ENCODE peak calls at places on chromosomes 12 and 14, in eight cellular contexts. One of them, this sample, is unnamed.

GRCh38 chr14:98494582-98494981 is 777.4 kb downstream of the BCL11B start:
- DNase-seq in fibroblast of lung: peak; percentile 70
- DNase-seq in ovary: no peak
- DNase-seq in tibial artery: no peak
- DNase-seq in sigmoid colon: no peak
- DNase-seq in lower lobe of right lung: no peak
- DNase-seq in CD8-positive, alpha-beta memory T cell: no peak
- DNase-seq in Peyer's patch: no peak
- DNase-seq in this sample: no peak

GRCh38 chr12:18339633-18340032 is 78.3 kb downstream of the PIK3C2G start:
- DNase-seq in tibial artery: no peak
- DNase-seq in ovary: no peak
- DNase-seq in fibroblast of lung: no peak
- DNase-seq in Peyer's patch: no peak
- DNase-seq in sigmoid colon: no peak
- DNase-seq in lower lobe of right lung: no peak
- DNase-seq in CD8-positive, alpha-beta memory T cell: no peak
- DNase-seq in this sample: no peak

GRCh38 chr14:60807247-60807646 is 72.7 kb downstream of the MNAT1 start:
- DNase-seq in CD8-positive, alpha-beta memory T cell: no peak
- DNase-seq in lower lobe of right lung: no peak
- DNase-seq in sigmoid colon: no peak
- DNase-seq in ovary: no peak
- DNase-seq in tibial artery: no peak
- DNase-seq in fibroblast of lung: no peak
- DNase-seq in Peyer's patch: no peak
- DNase-seq in this sample: no peak

GRCh38 chr14:59964251-59965007 is 44.5 kb downstream of the LRRC9 start:
- DNase-seq in Peyer's patch: no peak
- DNase-seq in lower lobe of right lung: no peak
- DNase-seq in fibroblast of lung: peak; percentile 30
- DNase-seq in ovary: no peak
- DNase-seq in tibial artery: no peak
- DNase-seq in CD8-positive, alpha-beta memory T cell: no peak
- DNase-seq in sigmoid colon: no peak
- DNase-seq in this sample: no peak

GRCh38 chr12:110224379-110225304 is 56.4 kb upstream of the ATP2A2 start:
- DNase-seq in Peyer's patch: no peak
- DNase-seq in fibroblast of lung: peak; percentile 83
- DNase-seq in ovary: no peak
- DNase-seq in sigmoid colon: peak; percentile 77
- DNase-seq in tibial artery: no peak
- DNase-seq in CD8-positive, alpha-beta memory T cell: no peak
- DNase-seq in lower lobe of right lung: no peak
- DNase-seq in this sample: peak; percentile 86

GRCh38 chr12:111453071-111453989 is 47.6 kb downstream of the SH2B3 start:
- DNase-seq in lower lobe of right lung: no peak
- DNase-seq in ovary: peak; percentile 18
- DNase-seq in fibroblast of lung: no peak
- DNase-seq in sigmoid colon: peak; percentile 47
- DNase-seq in tibial artery: peak; percentile 61
- DNase-seq in CD8-positive, alpha-beta memory T cell: no peak
- DNase-seq in Peyer's patch: no peak
- DNase-seq in this sample: no peak

GRCh38 chr12:90090929-90091651 is 382.5 kb upstream of the ATP2B1 start:
- DNase-seq in ovary: peak; percentile 13
- DNase-seq in CD8-positive, alpha-beta memory T cell: no peak
- DNase-seq in sigmoid colon: no peak
- DNase-seq in Peyer's patch: peak; percentile 70
- DNase-seq in lower lobe of right lung: no peak
- DNase-seq in tibial artery: no peak
- DNase-seq in fibroblast of lung: peak; percentile 97
- DNase-seq in this sample: peak; percentile 89

GRCh38 chr12:10705655-10706054 is 17.5 kb downstream of the YBX3 start:
- DNase-seq in tibial artery: no peak
- DNase-seq in ovary: no peak
- DNase-seq in CD8-positive, alpha-beta memory T cell: no peak
- DNase-seq in fibroblast of lung: peak; percentile 62
- DNase-seq in Peyer's patch: no peak
- DNase-seq in sigmoid colon: no peak
- DNase-seq in lower lobe of right lung: no peak
- DNase-seq in this sample: no peak

GRCh38 chr12:8089718-8090117 is 7.6 kb downstream of the NECAP1 start:
- DNase-seq in Peyer's patch: no peak
- DNase-seq in CD8-positive, alpha-beta memory T cell: no peak
- DNase-seq in ovary: no peak
- DNase-seq in fibroblast of lung: no peak
- DNase-seq in sigmoid colon: no peak
- DNase-seq in lower lobe of right lung: no peak
- DNase-seq in tibial artery: no peak
- DNase-seq in this sample: no peak

GRCh38 chr14:71638523-71639196 is 293.6 kb upstream of the RGS6 start:
- DNase-seq in CD8-positive, alpha-beta memory T cell: no peak
- DNase-seq in Peyer's patch: no peak
- DNase-seq in fibroblast of lung: no peak
- DNase-seq in tibial artery: no peak
- DNase-seq in lower lobe of right lung: no peak
- DNase-seq in sigmoid colon: no peak
- DNase-seq in ovary: no peak
- DNase-seq in this sample: no peak

GRCh38 chr12:53217049-53217929 is 10.2 kb upstream of the ITGB7 start:
- DNase-seq in tibial artery: no peak
- DNase-seq in Peyer's patch: peak; percentile 62
- DNase-seq in sigmoid colon: peak; percentile 81
- DNase-seq in CD8-positive, alpha-beta memory T cell: peak; percentile 61
- DNase-seq in ovary: no peak
- DNase-seq in lower lobe of right lung: peak; percentile 73
- DNase-seq in fibroblast of lung: no peak
- DNase-seq in this sample: peak; percentile 78

GRCh38 chr12:104643921-104644669 is 187.3 kb downstream of the CHST11 start:
- DNase-seq in tibial artery: no peak
- DNase-seq in sigmoid colon: no peak
- DNase-seq in fibroblast of lung: no peak
- DNase-seq in Peyer's patch: no peak
- DNase-seq in CD8-positive, alpha-beta memory T cell: no peak
- DNase-seq in lower lobe of right lung: peak; percentile 61
- DNase-seq in ovary: no peak
- DNase-seq in this sample: no peak

GRCh38 chr12:123973552-123974341 is 732 bp downstream of the ZNF664 start:
- DNase-seq in lower lobe of right lung: peak; percentile 68
- DNase-seq in CD8-positive, alpha-beta memory T cell: peak; percentile 5
- DNase-seq in Peyer's patch: peak; percentile 68
- DNase-seq in ovary: peak; percentile 71
- DNase-seq in tibial artery: peak; percentile 72
- DNase-seq in fibroblast of lung: peak; percentile 34
- DNase-seq in sigmoid colon: peak; percentile 71
- DNase-seq in this sample: peak; percentile 16

GRCh38 chr12:62123721-62124203 is 136.4 kb upstream of the USP15 start:
- DNase-seq in fibroblast of lung: peak; percentile 37
- DNase-seq in lower lobe of right lung: no peak
- DNase-seq in Peyer's patch: no peak
- DNase-seq in sigmoid colon: no peak
- DNase-seq in tibial artery: peak; percentile 63
- DNase-seq in CD8-positive, alpha-beta memory T cell: peak; percentile 1
- DNase-seq in ovary: peak; percentile 26
- DNase-seq in this sample: peak; percentile 18

GRCh38 chr12:131962069-131962468 is 12.3 kb downstream of the EP400 start:
- DNase-seq in ovary: no peak
- DNase-seq in fibroblast of lung: no peak
- DNase-seq in Peyer's patch: no peak
- DNase-seq in CD8-positive, alpha-beta memory T cell: no peak
- DNase-seq in sigmoid colon: no peak
- DNase-seq in lower lobe of right lung: no peak
- DNase-seq in tibial artery: no peak
- DNase-seq in this sample: no peak

GRCh38 chr14:89231426-89232113 is 185.5 kb downstream of the FOXN3 start:
- DNase-seq in Peyer's patch: no peak
- DNase-seq in lower lobe of right lung: no peak
- DNase-seq in fibroblast of lung: no peak
- DNase-seq in ovary: no peak
- DNase-seq in sigmoid colon: no peak
- DNase-seq in CD8-positive, alpha-beta memory T cell: no peak
- DNase-seq in tibial artery: no peak
- DNase-seq in this sample: no peak

GRCh38 chr14:33127531-33127930 is 188.9 kb downstream of the NPAS3 start:
- DNase-seq in fibroblast of lung: peak; percentile 27
- DNase-seq in ovary: no peak
- DNase-seq in tibial artery: no peak
- DNase-seq in Peyer's patch: no peak
- DNase-seq in lower lobe of right lung: no peak
- DNase-seq in sigmoid colon: no peak
- DNase-seq in CD8-positive, alpha-beta memory T cell: no peak
- DNase-seq in this sample: no peak

GRCh38 chr12:121033625-121034349 is 5.3 kb downstream of the OASL start:
- DNase-seq in fibroblast of lung: peak; percentile 51
- DNase-seq in CD8-positive, alpha-beta memory T cell: peak; percentile 54
- DNase-seq in lower lobe of right lung: peak; percentile 43
- DNase-seq in sigmoid colon: no peak
- DNase-seq in ovary: no peak
- DNase-seq in tibial artery: no peak
- DNase-seq in Peyer's patch: no peak
- DNase-seq in this sample: peak; percentile 88

GRCh38 chr14:37056473-37056872 is 115.9 kb downstream of the SLC25A21 start:
- DNase-seq in sigmoid colon: no peak
- DNase-seq in tibial artery: no peak
- DNase-seq in fibroblast of lung: peak; percentile 86
- DNase-seq in ovary: no peak
- DNase-seq in lower lobe of right lung: no peak
- DNase-seq in CD8-positive, alpha-beta memory T cell: no peak
- DNase-seq in Peyer's patch: no peak
- DNase-seq in this sample: peak; percentile 86

GRCh38 chr12:130627175-130627574 is 88.9 kb downstream of the RIMBP2 start:
- DNase-seq in ovary: no peak
- DNase-seq in CD8-positive, alpha-beta memory T cell: no peak
- DNase-seq in lower lobe of right lung: no peak
- DNase-seq in sigmoid colon: peak; percentile 26
- DNase-seq in tibial artery: no peak
- DNase-seq in fibroblast of lung: no peak
- DNase-seq in Peyer's patch: no peak
- DNase-seq in this sample: no peak

DNA sequence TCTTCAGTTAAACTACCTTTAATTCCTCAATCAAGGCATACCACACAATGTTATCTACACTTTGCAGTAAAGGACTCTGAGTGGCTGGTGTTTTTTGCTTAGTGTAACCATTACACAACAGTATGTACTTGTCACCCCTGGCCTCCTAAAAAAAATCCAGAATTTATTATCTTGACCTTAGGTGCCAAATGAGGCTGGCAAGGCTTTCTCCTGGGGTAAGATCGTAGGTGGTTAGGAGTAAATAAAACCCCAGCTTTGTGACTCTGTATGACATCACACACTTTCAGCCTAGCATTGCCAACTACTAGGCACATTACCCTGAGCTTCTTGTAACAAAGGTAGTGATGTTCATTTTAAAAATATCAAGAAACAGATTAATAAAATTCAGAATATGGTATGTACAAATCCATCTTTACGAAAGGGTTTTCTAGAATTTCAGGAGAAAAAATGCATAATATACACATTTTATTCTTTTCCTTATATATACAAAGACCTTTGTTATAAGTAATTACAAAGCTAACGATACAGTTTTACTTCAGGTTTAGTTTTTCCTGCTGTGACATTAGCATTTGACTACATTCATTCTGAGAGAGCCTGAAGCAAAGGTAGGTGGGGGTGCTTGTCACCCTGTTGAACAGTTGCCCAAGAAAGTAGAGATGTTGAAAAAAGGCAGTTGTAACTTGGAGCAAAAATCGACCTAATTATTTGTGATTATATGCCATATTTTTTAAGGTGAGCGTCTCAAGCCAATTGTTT is 13.5 kb downstream of the TCL1A start:
- DNase-seq in Peyer's patch: no peak
- DNase-seq in fibroblast of lung: no peak
- DNase-seq in sigmoid colon: no peak
- DNase-seq in ovary: no peak
- DNase-seq in CD8-positive, alpha-beta memory T cell: no peak
- DNase-seq in tibial artery: no peak
- DNase-seq in lower lobe of right lung: no peak
- DNase-seq in this sample: peak; percentile 44
- H3K4me3 ChIP-seq in Peyer's patch: no peak overlapping the region
- H3K4me3 ChIP-seq in fibroblast of lung: no peak overlapping the region
- H3K4me3 ChIP-seq in sigmoid colon: no peak overlapping the region
- H3K4me3 ChIP-seq in ovary: no peak overlapping the region
- H3K4me3 ChIP-seq in CD8-positive, alpha-beta memory T cell: no peak overlapping the region
- H3K4me3 ChIP-seq in tibial artery: no peak overlapping the region
- H3K4me3 ChIP-seq in lower lobe of right lung: no peak overlapping the region
- H3K4me3 ChIP-seq in this sample: no peak overlapping the region

GRCh38 chr14:68922201-68922613 is 56.9 kb downstream of the ACTN1 start:
- DNase-seq in CD8-positive, alpha-beta memory T cell: no peak
- DNase-seq in tibial artery: no peak
- DNase-seq in sigmoid colon: peak; percentile 80
- DNase-seq in fibroblast of lung: no peak
- DNase-seq in Peyer's patch: no peak
- DNase-seq in ovary: no peak
- DNase-seq in lower lobe of right lung: no peak
- DNase-seq in this sample: no peak
- H3K36me3 ChIP-seq in CD8-positive, alpha-beta memory T cell: peaks cover 12% of the 10 kb centered on the region
- H3K36me3 ChIP-seq in tibial artery: peaks cover 23% of the 10 kb centered on the region
- H3K36me3 ChIP-seq in sigmoid colon: peaks cover 28% of the 10 kb centered on the region
- H3K36me3 ChIP-seq in fibroblast of lung: peaks cover 44% of the 10 kb centered on the region
- H3K36me3 ChIP-seq in Peyer's patch: no peaks in the 10 kb centered on the region
- H3K36me3 ChIP-seq in ovary: no peaks in the 10 kb centered on the region
- H3K36me3 ChIP-seq in lower lobe of right lung: peaks cover 44% of the 10 kb centered on the region
- H3K36me3 ChIP-seq in this sample: peaks cover 46% of the 10 kb centered on the region

DNA sequence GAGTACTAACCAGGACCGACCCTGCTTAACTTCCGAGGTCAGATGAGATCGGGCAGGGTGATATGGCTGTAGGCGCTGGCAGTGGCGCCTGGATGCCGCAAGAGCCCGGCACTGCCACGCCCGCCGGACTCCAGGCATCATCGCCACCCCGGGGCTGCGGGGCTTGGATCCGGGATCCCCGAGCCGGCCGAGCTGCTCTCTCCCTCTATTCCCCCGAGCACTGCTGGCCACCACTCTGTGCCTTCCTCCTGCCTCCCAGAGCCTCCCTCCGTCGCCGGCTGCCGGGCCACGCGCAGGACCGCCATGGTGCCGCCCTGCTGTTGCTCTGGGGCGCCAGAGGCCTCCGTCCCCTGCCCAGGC is 153.2 kb upstream of the ALG10B start:
- DNase-seq in Peyer's patch: no peak
- DNase-seq in lower lobe of right lung: no peak
- DNase-seq in fibroblast of lung: no peak
- DNase-seq in CD8-positive, alpha-beta memory T cell: no peak
- DNase-seq in tibial artery: no peak
- DNase-seq in ovary: no peak
- DNase-seq in sigmoid colon: no peak
- DNase-seq in this sample: no peak
- H3K9me3 ChIP-seq in Peyer's patch: no peaks in the 10 kb centered on the region
- H3K9me3 ChIP-seq in lower lobe of right lung: no peaks in the 10 kb centered on the region
- H3K9me3 ChIP-seq in fibroblast of lung: no peaks in the 10 kb centered on the region
- H3K9me3 ChIP-seq in CD8-positive, alpha-beta memory T cell: no peaks in the 10 kb centered on the region
- H3K9me3 ChIP-seq in tibial artery: no peaks in the 10 kb centered on the region
- H3K9me3 ChIP-seq in ovary: no peaks in the 10 kb centered on the region
- H3K9me3 ChIP-seq in sigmoid colon: no peaks in the 10 kb centered on the region
- H3K9me3 ChIP-seq in this sample: no peaks in the 10 kb centered on the region

DNA sequence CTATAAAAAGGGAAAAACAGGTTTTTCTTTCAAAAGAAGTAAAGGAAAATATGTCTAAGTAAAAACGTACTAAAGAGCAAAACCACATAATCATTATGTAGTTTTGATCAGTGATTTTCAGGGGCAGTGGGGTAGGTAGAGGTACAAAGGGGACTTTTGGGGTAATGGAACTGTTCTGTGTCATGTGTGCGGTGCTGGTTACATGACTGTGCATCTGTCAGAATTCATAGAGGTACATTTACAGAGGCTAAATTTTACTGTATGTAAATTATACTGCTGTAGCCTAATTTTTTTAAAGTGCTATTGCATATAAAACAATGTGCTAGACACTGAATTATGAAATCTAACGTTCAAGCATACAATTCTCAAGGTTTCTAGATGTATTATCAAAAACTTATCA is 2.0 kb downstream of the ESR2 start:
- DNase-seq in Peyer's patch: no peak
- DNase-seq in ovary: no peak
- DNase-seq in sigmoid colon: no peak
- DNase-seq in fibroblast of lung: no peak
- DNase-seq in tibial artery: no peak
- DNase-seq in lower lobe of right lung: no peak
- DNase-seq in CD8-positive, alpha-beta memory T cell: no peak
- DNase-seq in this sample: no peak
- H3K4me3 ChIP-seq in Peyer's patch: no peak overlapping the region
- H3K4me3 ChIP-seq in ovary: no peak overlapping the region
- H3K4me3 ChIP-seq in sigmoid colon: no peak overlapping the region
- H3K4me3 ChIP-seq in fibroblast of lung: no peak overlapping the region
- H3K4me3 ChIP-seq in tibial artery: no peak overlapping the region
- H3K4me3 ChIP-seq in lower lobe of right lung: no peak overlapping the region
- H3K4me3 ChIP-seq in CD8-positive, alpha-beta memory T cell: no peak overlapping the region
- H3K4me3 ChIP-seq in this sample: no peak overlapping the region